ENCODE peak calls at places on chromosomes 16 and 17, in ten cellular contexts. A is NCI-H748 treated with DMSO at 0.1 percent for 48 hours; X is activated naive CD4-positive, alpha-beta T cell treated with anti-CD3 and anti-CD28 coated beads for 36 hours; E is foreskin melanocyte; K is GM23248; O is T-cell; P is iris pigment epithelial cell; I is HuH-7; H is gastrocnemius medialis; C is NCI-H2171 treated with DMSO at 0.1 percent for 48 hours. M is an unnamed sample.

GRCh38 chr16:4081577-4082021 is 34.6 kb downstream of the ADCY9 start:
- DNase-seq in A (no peak), X (peak; percentile 84), E (no peak), K (peak; percentile 59), O (peak; percentile 62), P (no peak), I (no peak), H (no peak), C (peak; percentile 70), M (peak; percentile 49)

GRCh38 chr17:68763551-68763950 is 162.4 kb upstream of the FAM20A start:
- DNase-seq in A (no peak), X (no peak), E (no peak), K (peak; percentile 71), O (no peak), P (peak; percentile 69), I (no peak), H (no peak), C (no peak), M (peak; percentile 40)

GRCh38 chr17:41895617-41896016 is 23.1 kb downstream of the ACLY start:
- DNase-seq in A (no peak), X (no peak), E (no peak), K (peak; percentile 46), O (no peak), P (no peak), I (no peak), H (peak; percentile 31), C (no peak), M (peak; percentile 27)

GRCh38 chr17:49588726-49589555 is 13.3 kb downstream of the NXPH3 start:
- DNase-seq in A (no peak), X (no peak), E (no peak), K (peak; percentile 88), O (no peak), P (no peak), I (no peak), H (no peak), C (no peak), M (peak; percentile 51)

GRCh38 chr17:45775576-45776011 is 8.5 kb upstream of the CRHR1 start:
- DNase-seq in A (no peak), X (no peak), E (no peak), K (no peak), O (no peak), P (no peak), I (no peak), H (peak; percentile 29), C (peak; percentile 74), M (no peak)

GRCh38 chr16:85173981-85174751 is 61.9 kb upstream of the CIBAR2 start:
- DNase-seq in A (no peak), X (no peak), E (peak; percentile 42), K (peak; percentile 93), O (no peak), P (peak; percentile 71), I (no peak), H (peak; percentile 71), C (peak; percentile 77), M (peak; percentile 89)

GRCh38 chr16:71467810-71468209 is 5.8 kb upstream of the ZNF23 start:
- DNase-seq in A (no peak), X (peak; percentile 41), E (no peak), K (peak; percentile 69), O (peak; percentile 52), P (peak; percentile 22), I (peak; percentile 66), H (no peak), C (no peak), M (peak; percentile 28)

GRCh38 chr16:53434436-53435065 is at the start of gene RBL2:
- DNase-seq in A (no peak), X (peak; percentile 75), E (peak; percentile 38), K (peak; percentile 92), O (peak; percentile 80), P (peak; percentile 87), I (peak; percentile 33), H (peak; percentile 79), C (peak; percentile 73), M (peak; percentile 25)

GRCh38 chr16:2199621-2200139 is 3.3 kb upstream of the CASKIN1 start:
- DNase-seq in A (no peak), X (no peak), E (no peak), K (no peak), O (no peak), P (no peak), I (no peak), H (no peak), C (no peak), M (no peak)

GRCh38 chr16:50587543-50587942 is 39.3 kb downstream of the NKD1 start:
- DNase-seq in A (no peak), X (no peak), E (no peak), K (no peak), O (no peak), P (no peak), I (no peak), H (no peak), C (no peak), M (no peak)

GRCh38 chr16:57667526-57668258 is 414 bp upstream of the ADGRG3 start:
- DNase-seq in A (no peak), X (no peak), E (no peak), K (no peak), O (no peak), P (peak; percentile 84), I (peak; percentile 69), H (no peak), C (no peak), M (peak; percentile 38)

GRCh38 chr16:57041182-57042156 is 50.9 kb upstream of the CPNE2 start:
- DNase-seq in A (no peak), X (peak; percentile 94), E (no peak), K (no peak), O (peak; percentile 83), P (peak; percentile 12), I (no peak), H (no peak), C (no peak), M (no peak)

GRCh38 chr16:28100810-28101532 is 37.5 kb upstream of the GSG1L start:
- DNase-seq in A (no peak), X (no peak), E (no peak), K (no peak), O (no peak), P (no peak), I (no peak), H (no peak), C (no peak), M (no peak)

GRCh38 chr17:80952291-80952690 is 39.4 kb upstream of the CHMP6 start:
- DNase-seq in A (no peak), X (no peak), E (no peak), K (no peak), O (no peak), P (no peak), I (no peak), H (peak; percentile 15), C (no peak), M (no peak)

GRCh38 chr17:66270106-66270505 is 32.3 kb upstream of the PRKCA start:
- DNase-seq in A (no peak), X (no peak), E (no peak), K (no peak), O (no peak), P (no peak), I (no peak), H (no peak), C (no peak), M (no peak)

GRCh38 chr16:9159839-9160550 is 68.6 kb downstream of the HAPSTR1 start:
- DNase-seq in A (peak; percentile 21), X (peak; percentile 64), E (peak; percentile 24), K (peak; percentile 76), O (no peak), P (peak; percentile 75), I (peak; percentile 76), H (no peak), C (peak; percentile 52), M (peak; percentile 66)

GRCh38 chr16:65521685-65522338 is 399.9 kb upstream of the CDH11 start:
- DNase-seq in A (no peak), X (no peak), E (no peak), K (no peak), O (no peak), P (no peak), I (no peak), H (no peak), C (no peak), M (no peak)

GRCh38 chr16:89541792-89542191 is 18.7 kb upstream of the RPL13 start:
- DNase-seq in A (no peak), X (no peak), E (no peak), K (no peak), O (no peak), P (no peak), I (no peak), H (no peak), C (no peak), M (no peak)

GRCh38 chr16:29111421-29111820 is 126.6 kb downstream of the LAT start:
- DNase-seq in A (no peak), X (no peak), E (no peak), K (no peak), O (no peak), P (no peak), I (no peak), H (no peak), C (no peak), M (no peak)

GRCh38 chr17:65054602-65055001 is 1.9 kb downstream of the GNA13 start:
- DNase-seq in A (no peak), X (no peak), E (no peak), K (peak; percentile 33), O (no peak), P (no peak), I (no peak), H (no peak), C (no peak), M (no peak)

GRCh38 chr16:51061355-51061754 is 89.7 kb downstream of the SALL1 start:
- DNase-seq in A (no peak), X (no peak), E (no peak), K (no peak), O (no peak), P (no peak), I (no peak), H (no peak), C (no peak), M (no peak)

GRCh38 chr16:68707341-68708152 is 29.5 kb upstream of the CDH1 start:
- DNase-seq in A (no peak), X (no peak), E (no peak), K (no peak), O (no peak), P (peak; percentile 26), I (peak; percentile 72), H (no peak), C (peak; percentile 86), M (no peak)

GRCh38 chr16:18792836-18793433 is 2.8 kb upstream of the RPS15A start:
- DNase-seq in A (no peak), X (no peak), E (no peak), K (peak; percentile 26), O (no peak), P (no peak), I (no peak), H (no peak), C (no peak), M (no peak)

GRCh38 chr17:4004517-4005295 is 40.5 kb upstream of the ATP2A3 start:
- DNase-seq in A (peak; percentile 49), X (peak; percentile 62), E (no peak), K (peak; percentile 70), O (peak; percentile 61), P (peak; percentile 29), I (peak; percentile 77), H (no peak), C (peak; percentile 43), M (no peak)

M was measured in IMR-90.